ENCODE peak calls at places on chromosomes 12 and 14, in seven cellular contexts. One of them, this sample, is unnamed.
A peak's percentile ranks its signal among the peaks of the same experiment; 100 is the strongest.

GRCh38 chr12:77615331-77615730 is 215.4 kb upstream of the NAV3 start:
- DNase-seq in HFF-Myc: peak; percentile 14
- DNase-seq in T-helper 2 cell: no peak
- DNase-seq in ureter: no peak
- DNase-seq in hepatic stellate cell: no peak
- DNase-seq in GM10248: no peak
- DNase-seq in T47D: peak; percentile 30
- DNase-seq in this sample: no peak

GRCh38 chr14:33026850-33027420 is 88.3 kb downstream of the NPAS3 start:
- DNase-seq in HFF-Myc: no peak
- DNase-seq in T-helper 2 cell: no peak
- DNase-seq in ureter: no peak
- DNase-seq in hepatic stellate cell: no peak
- DNase-seq in GM10248: no peak
- DNase-seq in T47D: no peak
- DNase-seq in this sample: no peak

GRCh38 chr12:40693503-40693863 is 1.2 kb downstream of the CNTN1 start:
- DNase-seq in HFF-Myc: no peak
- DNase-seq in T-helper 2 cell: no peak
- DNase-seq in ureter: peak; percentile 53
- DNase-seq in hepatic stellate cell: no peak
- DNase-seq in GM10248: no peak
- DNase-seq in T47D: peak; percentile 32
- DNase-seq in this sample: no peak

GRCh38 chr12:2076196-2076570 is 23.4 kb downstream of the CACNA1C start:
- DNase-seq in HFF-Myc: peak; percentile 63
- DNase-seq in T-helper 2 cell: no peak
- DNase-seq in ureter: no peak
- DNase-seq in hepatic stellate cell: no peak
- DNase-seq in GM10248: no peak
- DNase-seq in T47D: no peak
- DNase-seq in this sample: no peak

GRCh38 chr14:31993521-31993941 is 83.6 kb upstream of the ARHGAP5 start:
- DNase-seq in HFF-Myc: no peak
- DNase-seq in T-helper 2 cell: no peak
- DNase-seq in ureter: no peak
- DNase-seq in hepatic stellate cell: peak; percentile 12
- DNase-seq in GM10248: no peak
- DNase-seq in T47D: no peak
- DNase-seq in this sample: no peak

GRCh38 chr12:5567021-5567744 is 135.3 kb downstream of the NTF3 start:
- DNase-seq in HFF-Myc: no peak
- DNase-seq in T-helper 2 cell: no peak
- DNase-seq in ureter: no peak
- DNase-seq in hepatic stellate cell: peak; percentile 24
- DNase-seq in GM10248: no peak
- DNase-seq in T47D: no peak
- DNase-seq in this sample: no peak

GRCh38 chr12:124658302-124658701 is 90.9 kb upstream of the NCOR2 start:
- DNase-seq in HFF-Myc: no peak
- DNase-seq in T-helper 2 cell: no peak
- DNase-seq in ureter: no peak
- DNase-seq in hepatic stellate cell: no peak
- DNase-seq in GM10248: no peak
- DNase-seq in T47D: no peak
- DNase-seq in this sample: no peak

GRCh38 chr12:105025890-105026289 is 39.8 kb downstream of the NOPCHAP1 start:
- DNase-seq in HFF-Myc: no peak
- DNase-seq in T-helper 2 cell: no peak
- DNase-seq in ureter: peak; percentile 55
- DNase-seq in hepatic stellate cell: peak; percentile 19
- DNase-seq in GM10248: no peak
- DNase-seq in T47D: peak; percentile 18
- DNase-seq in this sample: peak; percentile 83

GRCh38 chr14:98371141-98371540 is 900.9 kb downstream of the BCL11B start:
- DNase-seq in HFF-Myc: no peak
- DNase-seq in T-helper 2 cell: no peak
- DNase-seq in ureter: no peak
- DNase-seq in hepatic stellate cell: no peak
- DNase-seq in GM10248: no peak
- DNase-seq in T47D: no peak
- DNase-seq in this sample: no peak

GRCh38 chr12:93302331-93303229 is 75.1 kb upstream of the NUDT4 start:
- DNase-seq in HFF-Myc: no peak
- DNase-seq in T-helper 2 cell: no peak
- DNase-seq in ureter: no peak
- DNase-seq in hepatic stellate cell: peak; percentile 42
- DNase-seq in GM10248: no peak
- DNase-seq in T47D: no peak
- DNase-seq in this sample: no peak

GRCh38 chr12:58086930-58087329 is 145.6 kb downstream of the ATP23 start:
- DNase-seq in HFF-Myc: no peak
- DNase-seq in T-helper 2 cell: no peak
- DNase-seq in ureter: no peak
- DNase-seq in hepatic stellate cell: no peak
- DNase-seq in GM10248: no peak
- DNase-seq in T47D: no peak
- DNase-seq in this sample: no peak

GRCh38 chr12:11107719-11108118 is 15.6 kb upstream of the TAS2R43 start:
- DNase-seq in HFF-Myc: no peak
- DNase-seq in T-helper 2 cell: no peak
- DNase-seq in ureter: no peak
- DNase-seq in hepatic stellate cell: no peak
- DNase-seq in GM10248: no peak
- DNase-seq in T47D: no peak
- DNase-seq in this sample: no peak

GRCh38 chr12:84636801-84637285 is 275.8 kb downstream of the SLC6A15 start:
- DNase-seq in HFF-Myc: peak; percentile 17
- DNase-seq in T-helper 2 cell: no peak
- DNase-seq in ureter: no peak
- DNase-seq in hepatic stellate cell: no peak
- DNase-seq in GM10248: no peak
- DNase-seq in T47D: no peak
- DNase-seq in this sample: no peak

GRCh38 chr14:85529803-85530574 is at the start of gene FLRT2:
- DNase-seq in HFF-Myc: no peak
- DNase-seq in T-helper 2 cell: no peak
- DNase-seq in ureter: no peak
- DNase-seq in hepatic stellate cell: no peak
- DNase-seq in GM10248: no peak
- DNase-seq in T47D: no peak
- DNase-seq in this sample: peak; percentile 34

GRCh38 chr12:56955631-56956256 is 1.7 kb downstream of the RDH16 start:
- DNase-seq in HFF-Myc: no peak
- DNase-seq in T-helper 2 cell: no peak
- DNase-seq in ureter: no peak
- DNase-seq in hepatic stellate cell: no peak
- DNase-seq in GM10248: no peak
- DNase-seq in T47D: no peak
- DNase-seq in this sample: peak; percentile 51

GRCh38 chr12:96194572-96194889 is 356 bp downstream of the ELK3 start:
- DNase-seq in HFF-Myc: no peak
- DNase-seq in T-helper 2 cell: no peak
- DNase-seq in ureter: no peak
- DNase-seq in hepatic stellate cell: no peak
- DNase-seq in GM10248: peak; percentile 48
- DNase-seq in T47D: no peak
- DNase-seq in this sample: no peak

GRCh38 chr14:49497267-49497666 is 88.9 kb downstream of the RPS29 start:
- DNase-seq in HFF-Myc: no peak
- DNase-seq in T-helper 2 cell: no peak
- DNase-seq in ureter: no peak
- DNase-seq in hepatic stellate cell: no peak
- DNase-seq in GM10248: no peak
- DNase-seq in T47D: no peak
- DNase-seq in this sample: no peak